ENCODE peak calls at places on chromosomes 12 and 14, in four cellular contexts. P is NB4, J is Panc1, I is fibroblast of the aortic adventitia. N is an unnamed sample.

GRCh38 chr12:66438601-66439000 is 136.3 kb downstream of the HELB start:
- DNase-seq in P (no peak), J (no peak), I (peak), N (peak)

GRCh38 chr12:13116259-13116658 is 12.8 kb upstream of the GSG1 start:
- DNase-seq in P (no peak), J (no peak), I (no peak), N (no peak)

GRCh38 chr12:118136559-118137003 is 657 bp downstream of the PEBP1 start:
- DNase-seq in P (peak), J (no peak), I (peak), N (no peak)

GRCh38 chr12:4555804-4556203 is 6.2 kb upstream of the DYRK4 start:
- DNase-seq in P (no peak), J (no peak), I (peak), N (no peak)

GRCh38 chr14:92637228-92637627 is 111.2 kb downstream of the LGMN start:
- DNase-seq in P (no peak), J (no peak), I (no peak), N (no peak)

GRCh38 chr12:49059385-49060232 is 985 bp downstream of the KMT2D start:
- DNase-seq in P (peak), J (no peak), I (no peak), N (no peak)

GRCh38 chr14:92688434-92689375 is 59.7 kb downstream of the LGMN start:
- DNase-seq in P (no peak), J (no peak), I (no peak), N (no peak)

GRCh38 chr12:109645708-109646107 is 67.9 kb upstream of the FAM222A start:
- DNase-seq in P (no peak), J (no peak), I (no peak), N (no peak)

GRCh38 chr12:2325501-2325900 is 272.7 kb downstream of the CACNA1C start:
- DNase-seq in P (no peak), J (no peak), I (no peak), N (no peak)

GRCh38 chr12:94062796-94063635 is 85.4 kb upstream of the PLXNC1 start:
- DNase-seq in P (no peak), J (no peak), I (no peak), N (no peak)

GRCh38 chr12:27005495-27005894 is 8.7 kb downstream of the TM7SF3 start:
- DNase-seq in P (no peak), J (no peak), I (no peak), N (no peak)

GRCh38 chr12:53171725-53172329 is 8.7 kb upstream of the ZNF740 start:
- DNase-seq in P (no peak), J (no peak), I (no peak), N (no peak)

GRCh38 chr12:661720-662486 is 1.3 kb downstream of the NINJ2 start:
- DNase-seq in P (no peak), J (no peak), I (no peak), N (no peak)

GRCh38 chr12:30134229-30134628 is 350.5 kb upstream of the TMTC1 start:
- DNase-seq in P (peak), J (peak), I (no peak), N (no peak)

GRCh38 chr12:77891531-77892147 is 60.9 kb downstream of the NAV3 start:
- DNase-seq in P (no peak), J (no peak), I (no peak), N (no peak)

GRCh38 chr12:31471061-31471460 is 119.9 kb downstream of the DENND5B start:
- DNase-seq in P (no peak), J (no peak), I (no peak), N (no peak)

GRCh38 chr12:53057816-53058500 is 8.1 kb downstream of the TNS2 start:
- DNase-seq in P (no peak), J (no peak), I (no peak), N (no peak)

GRCh38 chr14:71371711-71372396 is 464.6 kb downstream of the PCNX1 start:
- DNase-seq in P (no peak), J (peak), I (peak), N (peak)

GRCh38 chr12:89384050-89384749 is 31.9 kb upstream of the DUSP6 start:
- DNase-seq in P (peak), J (no peak), I (peak), N (peak)

GRCh38 chr12:43058616-43059015 is 469.1 kb upstream of the PRICKLE1 start:
- DNase-seq in P (no peak), J (no peak), I (no peak), N (no peak)

GRCh38 chr14:68894123-68894522 is 85.0 kb downstream of the ACTN1 start:
- DNase-seq in P (no peak), J (no peak), I (peak), N (no peak)

GRCh38 chr12:109797905-109798669 is 35.1 kb downstream of the TRPV4 start:
- DNase-seq in P (peak), J (no peak), I (no peak), N (no peak)

GRCh38 chr12:39419471-39419870 is 23.4 kb downstream of the KIF21A start:
- DNase-seq in P (no peak), J (no peak), I (no peak), N (no peak)

GRCh38 chr14:21894003-21894897 is 220.6 kb upstream of the OR4E1 start:
- DNase-seq in P (peak), J (no peak), I (no peak), N (no peak)

GRCh38 chr12:83197483-83197914 is 510.8 kb downstream of the TMTC2 start:
- DNase-seq in P (no peak), J (no peak), I (no peak), N (no peak)

GRCh38 chr12:54005853-54006699 is 2.7 kb upstream of the HOXC8 start:
- DNase-seq in P (peak), J (no peak), I (peak), N (no peak)

GRCh38 chr14:70027785-70028428 is 148.7 kb downstream of the SMOC1 start:
- DNase-seq in P (peak), J (peak), I (peak), N (no peak)

GRCh38 chr14:63717704-63718103 is 10.2 kb downstream of the SGPP1 start:
- DNase-seq in P (peak), J (no peak), I (peak), N (no peak)

GRCh38 chr12:93892431-93893210 is 215.4 kb downstream of the CRADD start:
- DNase-seq in P (no peak), J (no peak), I (peak), N (no peak)

GRCh38 chr14:56797569-56798446 is 12.5 kb downstream of the OTX2 start:
- DNase-seq in P (no peak), J (no peak), I (no peak), N (no peak)

GRCh38 chr12:52540531-52540930 is 12.4 kb downstream of the KRT71 start:
- DNase-seq in P (no peak), J (no peak), I (no peak), N (no peak)

GRCh38 chr12:124435806-124436345 is 131.5 kb downstream of the NCOR2 start:
- DNase-seq in P (no peak), J (no peak), I (no peak), N (no peak)

GRCh38 chr14:77707355-77707723 is 484 bp downstream of the ALKBH1 start:
- DNase-seq in P (peak), J (peak), I (peak), N (peak)

GRCh38 chr14:41824441-41824840 is 217.8 kb downstream of the LRFN5 start:
- DNase-seq in P (no peak), J (no peak), I (no peak), N (no peak)

GRCh38 chr12:3218846-3219632 is 141.9 kb downstream of the TSPAN9 start:
- DNase-seq in P (no peak), J (no peak), I (no peak), N (no peak)

DNA sequence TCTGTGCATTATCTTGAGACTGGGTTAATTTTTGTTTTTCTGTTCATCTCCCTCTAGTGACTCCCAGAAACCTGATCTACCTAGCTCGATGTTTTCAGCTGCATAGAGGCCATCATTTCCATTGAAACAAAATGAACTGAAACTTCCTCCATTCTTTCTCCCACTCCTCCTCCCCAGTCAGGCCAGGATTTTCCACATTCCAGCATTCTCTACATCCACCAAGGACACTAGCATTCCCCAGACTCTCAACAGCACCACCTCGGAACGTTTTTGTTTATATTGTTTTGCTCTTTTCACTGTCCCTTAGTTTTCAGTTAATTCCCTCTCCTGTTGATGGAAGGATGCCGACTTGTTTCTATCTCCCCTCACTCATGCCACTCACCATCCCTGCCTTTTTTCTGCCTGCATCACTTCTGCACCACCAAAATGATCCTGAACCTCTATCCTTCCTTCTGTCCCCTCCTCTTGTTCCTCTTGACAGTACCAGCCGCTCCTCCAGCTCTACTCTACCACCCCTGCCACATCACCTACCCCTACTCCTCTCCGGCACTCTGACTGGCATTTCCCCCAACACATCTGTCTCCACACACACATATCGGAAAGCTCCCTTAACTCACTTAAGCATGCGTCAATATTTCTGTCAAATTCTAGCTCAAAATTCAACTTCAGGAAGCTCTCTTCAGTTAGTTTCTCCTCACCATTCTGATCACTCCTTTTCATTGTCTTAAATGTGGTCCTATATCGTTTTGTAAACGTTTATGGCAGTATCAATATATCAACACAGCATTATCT is 13.2 kb downstream of the OR6S1 start:
- DNase-seq in P (no peak), J (no peak), I (no peak), N (no peak)
- H3K4me3 ChIP-seq in P (no peak), J (no peak), I (no peak), N (no peak)

GRCh38 chr14:20679907-20680306 is 4.5 kb upstream of the RNASE4 start:
- DNase-seq in P (peak), J (peak), I (peak), N (no peak)
- H3K4me3 ChIP-seq in P (no peak), J (peak), I (no peak), N (no peak)

GRCh38 chr14:94697773-94698556 is 71.9 kb downstream of the GSC start:
- DNase-seq in P (no peak), J (no peak), I (no peak), N (no peak)

GRCh38 chr14:94706132-94706531 is 63.8 kb downstream of the GSC start:
- DNase-seq in P (no peak), J (no peak), I (no peak), N (no peak)

GRCh38 chr14:94699831-94700230 is 70.1 kb downstream of the GSC start:
- DNase-seq in P (no peak), J (no peak), I (no peak), N (no peak)

GRCh38 chr14:94702629-94703028 is 67.3 kb downstream of the GSC start:
- DNase-seq in P (no peak), J (no peak), I (no peak), N (no peak)

DNA sequence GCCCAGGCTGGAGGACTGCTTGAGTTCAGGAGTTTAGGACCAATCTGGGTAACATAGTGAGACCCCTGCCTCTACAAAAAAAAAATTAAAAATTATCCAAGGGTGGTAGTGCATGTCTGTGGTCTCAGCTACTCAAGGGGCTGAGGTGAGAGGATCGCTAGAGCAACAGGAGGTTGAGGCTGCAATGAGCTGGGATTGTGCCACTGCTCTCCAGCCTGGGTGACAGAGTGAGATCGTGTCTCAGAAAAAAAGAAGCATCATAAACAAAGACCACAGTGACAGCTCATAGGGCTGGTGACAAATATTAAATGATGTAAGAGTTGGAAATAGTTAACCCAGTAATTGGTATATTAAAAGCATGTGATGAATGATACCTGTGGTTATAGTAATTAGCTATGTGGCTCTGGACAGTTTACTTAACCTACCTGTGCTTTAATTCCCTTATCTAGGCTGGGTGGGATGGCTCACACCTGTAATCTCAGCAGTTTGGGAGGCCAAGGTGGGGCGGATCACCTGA is 68.0 kb downstream of the GSC start:
- DNase-seq in P (no peak), J (no peak), I (no peak), N (no peak)
- H3K4me3 ChIP-seq in P (no peak), J (no peak), I (no peak), N (no peak)

DNA sequence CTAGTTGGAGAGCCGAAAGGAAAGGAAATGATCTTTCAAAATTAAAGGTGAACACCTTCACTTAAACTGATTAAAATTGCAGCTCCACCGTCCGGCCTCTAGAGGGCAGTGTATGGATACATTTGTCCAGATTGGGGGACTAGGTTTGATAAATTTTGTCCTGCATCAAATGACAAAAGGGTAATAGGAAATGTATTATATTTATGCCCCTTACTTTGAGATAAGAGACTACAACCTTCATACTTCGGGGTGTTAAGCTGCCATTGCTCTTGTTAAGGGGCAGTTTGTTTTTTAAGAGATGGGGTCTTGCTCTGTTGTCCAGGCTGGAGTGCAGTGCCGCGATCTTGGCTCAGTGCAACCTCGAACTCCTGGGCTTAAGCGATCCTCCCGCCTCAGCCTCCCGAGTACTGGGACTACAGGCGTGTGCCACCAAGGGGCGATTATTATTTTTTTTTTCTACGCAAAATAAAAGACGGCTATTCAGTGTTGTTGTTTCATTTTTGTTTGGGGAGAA is 818 bp upstream of the SUOX start:
- DNase-seq in P (peak), J (peak), I (peak), N (no peak)
- H3K4me3 ChIP-seq in P (no peak), J (peak), I (peak), N (peak)

GRCh38 chr12:62130400-62130799 is 129.8 kb upstream of the USP15 start:
- DNase-seq in P (no peak), J (no peak), I (no peak), N (no peak)

GRCh38 chr12:62123721-62124203 is 136.4 kb upstream of the USP15 start:
- DNase-seq in P (peak), J (peak), I (peak), N (peak)

GRCh38 chr12:62128186-62128965 is 131.8 kb upstream of the USP15 start:
- DNase-seq in P (peak), J (no peak), I (no peak), N (no peak)

GRCh38 chr12:62131153-62131552 is 129.1 kb upstream of the USP15 start:
- DNase-seq in P (no peak), J (no peak), I (no peak), N (no peak)

GRCh38 chr12:62127516-62127915 is 132.7 kb upstream of the USP15 start:
- DNase-seq in P (no peak), J (no peak), I (no peak), N (no peak)
- H3K4me3 ChIP-seq in P (no peak), J (no peak), I (no peak), N (no peak)

GRCh38 chr12:32753605-32754004 is 2.1 kb downstream of the YARS2 start:
- DNase-seq in P (no peak), J (no peak), I (no peak), N (no peak)
- H3K4me3 ChIP-seq in P (peak), J (peak), I (peak), N (peak)

GRCh38 chr14:103488960-103489359 is 33.7 kb downstream of the CKB start:
- DNase-seq in P (no peak), J (no peak), I (peak), N (no peak)
- H3K4me3 ChIP-seq in P (no peak), J (no peak), I (no peak), N (no peak)

DNA sequence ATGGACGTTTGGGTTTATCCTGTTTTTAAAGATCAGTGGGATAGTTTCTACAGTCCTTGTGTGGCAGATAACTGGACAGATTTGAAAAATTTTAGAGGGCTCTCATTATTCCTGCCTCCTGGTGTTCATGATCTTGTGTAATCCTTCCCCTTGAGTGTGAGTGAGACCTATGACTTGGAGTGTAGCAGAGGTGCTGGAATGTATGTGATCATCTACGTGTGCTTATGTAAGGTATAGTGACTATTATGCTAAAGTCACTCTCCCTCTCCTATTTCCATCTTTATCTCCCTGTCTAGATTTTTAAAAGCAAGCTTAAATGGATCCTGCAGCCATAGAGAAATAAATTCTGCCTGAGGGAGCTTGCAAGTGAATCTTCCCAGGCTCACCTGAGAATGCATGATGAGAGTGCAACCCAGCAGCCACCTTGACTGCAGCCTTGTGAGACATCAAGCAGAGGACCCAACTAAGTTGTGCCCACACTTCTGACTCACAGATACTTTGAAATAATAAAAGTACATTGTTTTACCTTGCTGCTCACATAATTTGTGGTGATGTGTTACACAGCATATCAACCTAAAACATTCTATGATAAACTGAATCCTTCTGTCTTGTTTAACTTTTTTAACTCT is 3.2 kb upstream of the OLR1 start:
- DNase-seq in P (no peak), J (no peak), I (no peak), N (no peak)
- H3K4me3 ChIP-seq in P (no peak), J (no peak), I (no peak), N (no peak)